ENCODE peak calls at places on chromosomes 3 and 15, in eight cellular contexts. F is GM23338, V is GM23248, S is HCT116, W is PC-9, D is Karpas-422, E is MM.1S, A is OCI-LY7. M is an unnamed sample.

GRCh38 chr15:63048986-63049665 is 6.6 kb downstream of the TPM1 start:
- DNase-seq in E (peak; percentile 43), F (peak; percentile 51), W (no peak), A (peak; percentile 41), D (no peak), V (peak; percentile 75), S (no peak), M (peak; percentile 70)

GRCh38 chr3:17755836-17756235 is 13.4 kb upstream of the TBC1D5 start:
- DNase-seq in E (peak; percentile 90), S (no peak), A (peak; percentile 49), W (no peak), F (no peak), V (no peak), D (no peak), M (no peak)

GRCh38 chr15:97482521-97482920 is 478.0 kb upstream of the ARRDC4 start:
- DNase-seq in W (no peak), S (no peak), D (no peak), F (peak; percentile 57), V (no peak), A (no peak), E (no peak), M (no peak)

GRCh38 chr3:173892547-173892946 is 495.0 kb downstream of the NLGN1 start:
- DNase-seq in V (peak; percentile 58), F (no peak), E (no peak), W (no peak), S (no peak), A (no peak), D (no peak), M (no peak)

GRCh38 chr3:177181418-177181817 is 15.9 kb downstream of the TBL1XR1 start:
- DNase-seq in E (no peak), A (no peak), D (no peak), V (no peak), F (no peak), S (no peak), W (no peak), M (no peak)

GRCh38 chr3:141410408-141410807 is 42.1 kb downstream of the ZBTB38 start:
- DNase-seq in S (no peak), A (no peak), V (peak; percentile 75), D (no peak), F (no peak), W (no peak), E (peak; percentile 70), M (no peak)

GRCh38 chr3:13479332-13479581 is 849 bp upstream of the HDAC11 start:
- DNase-seq in A (no peak), W (no peak), D (no peak), E (no peak), F (peak; percentile 71), S (no peak), V (peak; percentile 81), M (peak; percentile 60)

GRCh38 chr15:88069561-88069960 is 187.0 kb downstream of the NTRK3 start:
- DNase-seq in W (no peak), E (no peak), V (no peak), A (no peak), D (no peak), S (no peak), F (no peak), M (no peak)

GRCh38 chr3:8972614-8973013 is 9.3 kb upstream of the RAD18 start:
- DNase-seq in S (no peak), W (no peak), F (no peak), D (peak; percentile 67), E (no peak), A (no peak), V (peak; percentile 61), M (peak; percentile 41)

GRCh38 chr3:59052803-59053411 is 3.1 kb upstream of the CFAP20DC start:
- DNase-seq in V (peak; percentile 75), A (peak; percentile 27), W (no peak), E (peak; percentile 59), D (peak; percentile 80), F (peak; percentile 77), S (peak; percentile 27), M (peak; percentile 47)

GRCh38 chr3:18556503-18556902 is 131.4 kb upstream of the SATB1 start:
- DNase-seq in V (peak; percentile 1), D (no peak), E (no peak), F (no peak), S (no peak), A (no peak), W (no peak), M (no peak)

GRCh38 chr3:109353057-109353456 is 15.7 kb upstream of the DPPA4 start:
- DNase-seq in D (no peak), V (no peak), S (no peak), E (no peak), A (no peak), F (no peak), W (no peak), M (no peak)

GRCh38 chr3:106048946-106049481 is 180.2 kb upstream of the CBLB start:
- DNase-seq in W (no peak), D (no peak), F (no peak), A (no peak), S (no peak), E (no peak), V (no peak), M (no peak)

GRCh38 chr15:55694652-55695150 is 48.3 kb downstream of the PRTG start:
- DNase-seq in A (peak; percentile 6), S (no peak), E (no peak), V (no peak), F (peak; percentile 67), D (no peak), W (no peak), M (peak; percentile 59)

GRCh38 chr3:179189764-179190163 is 41.6 kb downstream of the PIK3CA start:
- DNase-seq in E (no peak), V (peak; percentile 75), D (no peak), F (no peak), A (no peak), W (no peak), S (no peak), M (peak; percentile 48)

GRCh38 chr3:128319107-128319506 is 147.6 kb downstream of the DNAJB8 start:
- DNase-seq in W (no peak), A (no peak), D (no peak), V (no peak), E (no peak), F (no peak), S (no peak), M (no peak)

GRCh38 chr3:105365536-105366301 is 990 bp upstream of the ALCAM start:
- DNase-seq in V (peak; percentile 77), A (peak; percentile 23), E (no peak), S (no peak), F (peak; percentile 37), D (no peak), W (no peak), M (peak; percentile 38)

GRCh38 chr3:148229107-148229506 is 468.6 kb upstream of the AGTR1 start:
- DNase-seq in S (no peak), F (no peak), V (no peak), E (peak; percentile 55), D (no peak), A (peak; percentile 21), W (no peak), M (no peak)

GRCh38 chr3:107881517-107881916 is 209.3 kb downstream of the CD47 start:
- DNase-seq in D (no peak), V (no peak), F (no peak), A (no peak), E (no peak), S (no peak), W (no peak), M (no peak)

GRCh38 chr3:35439626-35440025 is 199.7 kb upstream of the ARPP21 start:
- DNase-seq in F (no peak), E (no peak), W (no peak), A (peak; percentile 32), S (no peak), V (no peak), D (no peak), M (peak; percentile 11)

GRCh38 chr3:35437381-35437780 is 201.9 kb upstream of the ARPP21 start:
- DNase-seq in E (no peak), W (no peak), S (no peak), A (no peak), V (no peak), D (no peak), F (no peak), M (no peak)

GRCh38 chr3:35440826-35441225 is 198.5 kb upstream of the ARPP21 start:
- DNase-seq in F (no peak), D (no peak), V (no peak), S (no peak), E (no peak), A (no peak), W (no peak), M (no peak)

DNA sequence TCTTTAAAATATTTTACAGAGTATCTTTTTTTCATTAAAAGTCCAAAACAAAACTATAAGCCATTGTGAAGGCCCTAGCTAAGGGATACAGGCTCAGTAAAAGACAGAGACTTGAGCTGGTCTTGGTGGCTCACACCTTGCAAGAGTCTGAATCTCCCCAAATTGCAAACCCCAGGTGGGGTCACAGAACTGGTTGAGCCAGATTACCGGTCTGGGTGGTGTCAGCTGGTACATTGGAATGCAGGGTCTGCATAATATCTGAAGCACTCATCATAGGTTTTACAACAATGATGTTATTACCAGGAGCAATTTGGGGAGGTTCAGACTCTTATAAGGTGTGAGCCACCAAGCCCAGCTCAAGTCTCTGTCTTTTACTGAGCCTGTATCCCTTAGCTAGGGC is 201.2 kb upstream of the ARPP21 start:
- DNase-seq in W (no peak), F (peak; percentile 12), V (no peak), S (no peak), E (no peak), A (no peak), D (no peak), M (no peak)
- H3K9me2 ChIP-seq in W (no peaks in the 10 kb centered on the region), F (no peaks in the 10 kb centered on the region), V (no peaks in the 10 kb centered on the region), S (no peaks in the 10 kb centered on the region), E (no peaks in the 10 kb centered on the region), A (no peaks in the 10 kb centered on the region), D (peaks cover 4% of the 10 kb centered on the region), M (no peaks in the 10 kb centered on the region)

GRCh38 chr3:168828536-168828935 is 732.8 kb upstream of the GOLIM4 start:
- DNase-seq in D (no peak), F (no peak), A (no peak), S (no peak), V (peak; percentile 11), E (no peak), W (no peak), M (no peak)
- H3K9me2 ChIP-seq in D (no peaks in the 10 kb centered on the region), F (no peaks in the 10 kb centered on the region), A (no peaks in the 10 kb centered on the region), S (no peaks in the 10 kb centered on the region), V (no peaks in the 10 kb centered on the region), E (no peaks in the 10 kb centered on the region), W (no peaks in the 10 kb centered on the region), M (no peaks in the 10 kb centered on the region)

GRCh38 chr3:100128565-100128964 is 14.3 kb upstream of the FILIP1L start:
- DNase-seq in A (no peak), E (no peak), V (no peak), S (no peak), W (no peak), D (no peak), F (no peak), M (no peak)
- H3K9me2 ChIP-seq in A (no peaks in the 10 kb centered on the region), E (no peaks in the 10 kb centered on the region), V (no peaks in the 10 kb centered on the region), S (no peaks in the 10 kb centered on the region), W (no peaks in the 10 kb centered on the region), D (no peaks in the 10 kb centered on the region), F (no peaks in the 10 kb centered on the region), M (no peaks in the 10 kb centered on the region)

GRCh38 chr3:67171841-67172240 is 173.7 kb downstream of the KBTBD8 start:
- DNase-seq in W (no peak), F (no peak), A (no peak), V (no peak), S (no peak), E (no peak), D (no peak), M (no peak)

DNA sequence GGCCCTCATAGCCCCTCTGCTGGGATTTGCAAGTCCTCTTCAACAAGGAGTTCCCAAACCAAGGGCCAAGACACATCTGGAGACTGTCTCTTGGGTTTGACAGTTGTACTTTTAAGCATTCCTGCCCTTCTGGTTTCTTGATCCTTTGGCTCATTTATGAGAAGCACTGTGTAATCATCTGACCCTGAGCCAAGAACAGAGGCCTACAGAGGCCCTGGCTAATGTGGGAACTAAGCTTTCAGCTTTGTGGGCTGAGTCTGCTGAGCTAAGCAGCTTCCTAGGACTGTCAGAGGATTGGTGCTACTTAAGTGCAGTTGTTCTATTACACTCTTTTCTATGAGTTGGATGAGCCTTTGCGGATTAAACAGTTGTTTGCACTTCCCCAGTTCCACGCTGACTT is 178.3 kb downstream of the KBTBD8 start:
- DNase-seq in W (no peak), A (no peak), F (no peak), E (no peak), D (no peak), S (no peak), V (no peak), M (peak; percentile 70)
- H3K9me2 ChIP-seq in W (no peaks in the 10 kb centered on the region), A (no peaks in the 10 kb centered on the region), F (no peaks in the 10 kb centered on the region), E (no peaks in the 10 kb centered on the region), D (no peaks in the 10 kb centered on the region), S (no peaks in the 10 kb centered on the region), V (no peaks in the 10 kb centered on the region), M (no peaks in the 10 kb centered on the region)